ENCODE peak calls at places on chromosomes 13 and 19, in eight cellular contexts. One of them, this sample, is unnamed.

GRCh38 chr19:11279505-11280236 is 16.3 kb upstream of the TSPAN16 start:
- DNase-seq in neural crest cell: no peak
- DNase-seq in psoas muscle: no peak
- DNase-seq in neural progenitor cell: no peak
- DNase-seq in ascending aorta: no peak
- DNase-seq in transverse colon: no peak
- DNase-seq in chondrocyte: no peak
- DNase-seq in breast epithelium: no peak
- DNase-seq in this sample: no peak

GRCh38 chr13:51469790-51470189 is 17.0 kb upstream of the INTS6 start:
- DNase-seq in neural crest cell: no peak
- DNase-seq in psoas muscle: no peak
- DNase-seq in neural progenitor cell: no peak
- DNase-seq in ascending aorta: no peak
- DNase-seq in transverse colon: no peak
- DNase-seq in chondrocyte: no peak
- DNase-seq in breast epithelium: no peak
- DNase-seq in this sample: no peak

GRCh38 chr19:51754106-51754505 is 2.4 kb upstream of the FPR1 start:
- DNase-seq in neural crest cell: no peak
- DNase-seq in psoas muscle: no peak
- DNase-seq in neural progenitor cell: no peak
- DNase-seq in ascending aorta: peak
- DNase-seq in transverse colon: no peak
- DNase-seq in chondrocyte: no peak
- DNase-seq in breast epithelium: no peak
- DNase-seq in this sample: no peak

GRCh38 chr13:30112602-30113435 is 194.5 kb downstream of the KATNAL1 start:
- DNase-seq in neural crest cell: peak
- DNase-seq in psoas muscle: peak
- DNase-seq in neural progenitor cell: peak
- DNase-seq in ascending aorta: peak
- DNase-seq in transverse colon: peak
- DNase-seq in chondrocyte: no peak
- DNase-seq in breast epithelium: peak
- DNase-seq in this sample: peak

GRCh38 chr13:33868343-33868994 is 50.5 kb downstream of the RFC3 start:
- DNase-seq in neural crest cell: no peak
- DNase-seq in psoas muscle: no peak
- DNase-seq in neural progenitor cell: no peak
- DNase-seq in ascending aorta: no peak
- DNase-seq in transverse colon: no peak
- DNase-seq in chondrocyte: no peak
- DNase-seq in breast epithelium: no peak
- DNase-seq in this sample: no peak

GRCh38 chr13:46553886-46554855 is 1.2 kb downstream of the LRCH1 start:
- DNase-seq in neural crest cell: peak
- DNase-seq in psoas muscle: peak
- DNase-seq in neural progenitor cell: peak
- DNase-seq in ascending aorta: peak
- DNase-seq in transverse colon: peak
- DNase-seq in chondrocyte: peak
- DNase-seq in breast epithelium: peak
- DNase-seq in this sample: peak

GRCh38 chr13:45108716-45109706 is 11.3 kb upstream of the GTF2F2 start:
- DNase-seq in neural crest cell: no peak
- DNase-seq in psoas muscle: no peak
- DNase-seq in neural progenitor cell: no peak
- DNase-seq in ascending aorta: no peak
- DNase-seq in transverse colon: peak
- DNase-seq in chondrocyte: no peak
- DNase-seq in breast epithelium: no peak
- DNase-seq in this sample: no peak

GRCh38 chr19:48520134-48520533 is 8.5 kb upstream of the LMTK3 start:
- DNase-seq in neural crest cell: no peak
- DNase-seq in psoas muscle: no peak
- DNase-seq in neural progenitor cell: no peak
- DNase-seq in ascending aorta: no peak
- DNase-seq in transverse colon: no peak
- DNase-seq in chondrocyte: no peak
- DNase-seq in breast epithelium: no peak
- DNase-seq in this sample: no peak

GRCh38 chr13:36919206-36919832 is 719 bp downstream of the SMAD9 start:
- DNase-seq in neural crest cell: peak
- DNase-seq in psoas muscle: no peak
- DNase-seq in neural progenitor cell: peak
- DNase-seq in ascending aorta: peak
- DNase-seq in transverse colon: peak
- DNase-seq in chondrocyte: no peak
- DNase-seq in breast epithelium: no peak
- DNase-seq in this sample: peak

GRCh38 chr19:46723023-46723461 is 6.1 kb upstream of the PRKD2 start:
- DNase-seq in neural crest cell: no peak
- DNase-seq in psoas muscle: no peak
- DNase-seq in neural progenitor cell: no peak
- DNase-seq in ascending aorta: no peak
- DNase-seq in transverse colon: no peak
- DNase-seq in chondrocyte: peak
- DNase-seq in breast epithelium: no peak
- DNase-seq in this sample: no peak

GRCh38 chr13:50208826-50209335 is 193.6 kb downstream of the KCNRG start:
- DNase-seq in neural crest cell: peak
- DNase-seq in psoas muscle: peak
- DNase-seq in neural progenitor cell: peak
- DNase-seq in ascending aorta: no peak
- DNase-seq in transverse colon: peak
- DNase-seq in chondrocyte: no peak
- DNase-seq in breast epithelium: peak
- DNase-seq in this sample: no peak

GRCh38 chr13:26941345-26942174 is 181.0 kb upstream of the GPR12 start:
- DNase-seq in neural crest cell: no peak
- DNase-seq in psoas muscle: no peak
- DNase-seq in neural progenitor cell: no peak
- DNase-seq in ascending aorta: peak
- DNase-seq in transverse colon: no peak
- DNase-seq in chondrocyte: no peak
- DNase-seq in breast epithelium: no peak
- DNase-seq in this sample: no peak

GRCh38 chr19:31127132-31127967 is 221.9 kb downstream of the TSHZ3 start:
- DNase-seq in neural crest cell: no peak
- DNase-seq in psoas muscle: no peak
- DNase-seq in neural progenitor cell: no peak
- DNase-seq in ascending aorta: peak
- DNase-seq in transverse colon: peak
- DNase-seq in chondrocyte: peak
- DNase-seq in breast epithelium: no peak
- DNase-seq in this sample: no peak

GRCh38 chr19:19094513-19094912 is 30.7 kb downstream of the SLC25A42 start:
- DNase-seq in neural crest cell: no peak
- DNase-seq in psoas muscle: no peak
- DNase-seq in neural progenitor cell: no peak
- DNase-seq in ascending aorta: no peak
- DNase-seq in transverse colon: no peak
- DNase-seq in chondrocyte: no peak
- DNase-seq in breast epithelium: no peak
- DNase-seq in this sample: no peak

DNA sequence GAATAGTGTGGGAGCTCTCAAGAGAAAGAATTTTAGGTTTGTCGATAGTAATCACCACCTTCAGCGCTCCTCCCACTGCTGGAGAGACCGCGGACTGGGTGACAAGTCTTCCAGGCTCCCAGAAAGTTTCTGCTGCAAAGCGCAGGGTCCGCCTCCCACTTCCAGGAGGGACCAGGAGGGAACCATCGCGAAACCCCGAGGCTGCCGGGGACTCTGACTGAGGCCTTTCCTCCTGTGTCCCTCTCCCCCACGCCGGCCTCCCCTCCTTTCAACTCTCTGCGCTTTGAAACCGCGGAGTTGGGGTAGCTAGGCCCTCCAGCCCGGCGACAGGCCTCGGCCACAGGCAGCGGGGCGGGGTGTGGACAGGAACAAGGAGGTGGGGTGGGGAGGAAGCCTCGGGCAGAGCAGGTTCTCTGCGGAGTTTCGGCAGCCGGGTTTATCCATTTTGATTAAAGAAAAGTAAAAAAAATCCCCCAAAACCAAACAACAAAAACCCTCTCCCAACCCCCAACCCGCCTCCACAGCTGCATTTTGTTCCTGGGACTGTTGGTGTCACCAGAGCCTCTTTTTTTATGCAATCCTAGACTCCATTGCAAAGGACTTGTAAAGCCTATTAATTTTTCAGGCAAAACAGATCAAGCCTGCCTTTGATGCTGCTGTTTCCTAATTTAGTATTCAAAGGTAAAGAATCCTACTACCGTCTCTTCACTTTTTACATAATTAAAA is 157.2 kb downstream of the TM9SF2 start:
- DNase-seq in neural crest cell: peak
- DNase-seq in psoas muscle: peak
- DNase-seq in neural progenitor cell: peak
- DNase-seq in ascending aorta: peak
- DNase-seq in transverse colon: peak
- DNase-seq in chondrocyte: no peak
- DNase-seq in breast epithelium: peak
- DNase-seq in this sample: peak
- TF ChIP-seq CTCF in neural crest cell: peak
- TF ChIP-seq CTCF in psoas muscle: peak
- TF ChIP-seq CTCF in neural progenitor cell: peak
- TF ChIP-seq CTCF in ascending aorta: peak
- TF ChIP-seq CTCF in transverse colon: peak
- TF ChIP-seq CTCF in chondrocyte: peak
- TF ChIP-seq CTCF in breast epithelium: no peak
- TF ChIP-seq CTCF in this sample: peak

DNA sequence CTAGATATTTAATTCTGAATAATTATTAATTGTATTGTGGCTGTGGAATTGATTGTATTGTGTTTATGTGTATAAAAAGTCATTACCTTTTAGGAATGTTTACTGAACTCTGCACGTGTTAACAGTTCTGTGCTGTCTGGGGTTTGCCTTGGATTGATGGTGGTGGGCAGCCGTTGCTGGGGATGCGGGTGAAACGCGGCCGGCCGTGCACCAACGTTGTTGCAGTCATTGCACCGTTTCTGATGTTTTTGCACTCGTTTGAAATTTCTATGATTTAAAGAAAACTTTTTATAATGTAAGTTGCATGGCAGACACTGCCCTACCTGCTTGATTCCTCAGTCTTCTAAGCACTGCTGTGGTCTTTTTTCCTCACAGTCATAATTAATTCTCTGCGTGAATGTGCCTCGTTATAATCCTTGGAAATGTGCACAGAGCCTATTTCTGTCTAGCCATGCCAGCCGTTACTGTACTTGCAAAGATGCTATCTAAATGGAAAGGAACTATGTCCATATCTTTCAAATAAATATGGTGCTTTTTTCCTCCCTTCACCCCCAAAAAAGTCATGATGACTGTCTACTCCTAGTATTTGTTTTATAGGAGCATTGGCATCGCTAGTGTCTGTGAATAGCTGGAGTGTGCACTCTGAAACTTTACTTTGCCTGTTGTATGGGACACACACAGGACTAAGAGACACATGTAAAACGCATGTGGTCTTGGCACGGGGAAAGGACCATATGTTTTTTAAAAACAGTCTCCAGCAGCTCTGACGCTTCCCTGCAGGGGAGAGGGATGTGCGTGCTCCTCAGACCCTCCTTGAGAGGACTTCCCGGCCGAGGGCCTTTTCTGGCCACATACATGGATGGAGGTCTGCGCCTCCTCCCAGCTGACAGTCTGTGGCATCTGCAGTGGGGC is 40.7 kb upstream of the MCF2L start:
- DNase-seq in neural crest cell: no peak
- DNase-seq in psoas muscle: no peak
- DNase-seq in neural progenitor cell: no peak
- DNase-seq in ascending aorta: no peak
- DNase-seq in transverse colon: no peak
- DNase-seq in chondrocyte: no peak
- DNase-seq in breast epithelium: no peak
- DNase-seq in this sample: no peak
- TF ChIP-seq CTCF in neural crest cell: no peak
- TF ChIP-seq CTCF in psoas muscle: no peak
- TF ChIP-seq CTCF in neural progenitor cell: no peak
- TF ChIP-seq CTCF in ascending aorta: no peak
- TF ChIP-seq CTCF in transverse colon: no peak
- TF ChIP-seq CTCF in chondrocyte: no peak
- TF ChIP-seq CTCF in breast epithelium: no peak
- TF ChIP-seq CTCF in this sample: no peak

GRCh38 chr13:28273919-28274318 is 135.6 kb downstream of the PAN3 start:
- DNase-seq in neural crest cell: no peak
- DNase-seq in psoas muscle: no peak
- DNase-seq in neural progenitor cell: peak
- DNase-seq in ascending aorta: no peak
- DNase-seq in transverse colon: no peak
- DNase-seq in chondrocyte: no peak
- DNase-seq in breast epithelium: no peak
- DNase-seq in this sample: no peak
- TF ChIP-seq CTCF in neural crest cell: no peak
- TF ChIP-seq CTCF in psoas muscle: no peak
- TF ChIP-seq CTCF in neural progenitor cell: peak
- TF ChIP-seq CTCF in ascending aorta: no peak
- TF ChIP-seq CTCF in transverse colon: no peak
- TF ChIP-seq CTCF in chondrocyte: peak
- TF ChIP-seq CTCF in breast epithelium: no peak
- TF ChIP-seq CTCF in this sample: no peak

GRCh38 chr13:104769520-104769919 is 1703.3 kb upstream of the SLC10A2 start:
- DNase-seq in neural crest cell: no peak
- DNase-seq in psoas muscle: no peak
- DNase-seq in neural progenitor cell: no peak
- DNase-seq in ascending aorta: no peak
- DNase-seq in transverse colon: no peak
- DNase-seq in chondrocyte: no peak
- DNase-seq in breast epithelium: no peak
- DNase-seq in this sample: no peak

GRCh38 chr13:104779311-104779710 is 1713.1 kb upstream of the SLC10A2 start:
- DNase-seq in neural crest cell: no peak
- DNase-seq in psoas muscle: no peak
- DNase-seq in neural progenitor cell: peak
- DNase-seq in ascending aorta: no peak
- DNase-seq in transverse colon: no peak
- DNase-seq in chondrocyte: no peak
- DNase-seq in breast epithelium: no peak
- DNase-seq in this sample: no peak

GRCh38 chr13:104773775-104774174 is 1707.6 kb upstream of the SLC10A2 start:
- DNase-seq in neural crest cell: no peak
- DNase-seq in psoas muscle: no peak
- DNase-seq in neural progenitor cell: peak
- DNase-seq in ascending aorta: no peak
- DNase-seq in transverse colon: no peak
- DNase-seq in chondrocyte: no peak
- DNase-seq in breast epithelium: no peak
- DNase-seq in this sample: no peak
- TF ChIP-seq CTCF in neural crest cell: peak
- TF ChIP-seq CTCF in psoas muscle: peak
- TF ChIP-seq CTCF in neural progenitor cell: peak
- TF ChIP-seq CTCF in ascending aorta: peak
- TF ChIP-seq CTCF in transverse colon: peak
- TF ChIP-seq CTCF in chondrocyte: peak
- TF ChIP-seq CTCF in breast epithelium: no peak
- TF ChIP-seq CTCF in this sample: peak

GRCh38 chr13:25232937-25233515 is 54.3 kb downstream of the MTMR6 start:
- DNase-seq in neural crest cell: no peak
- DNase-seq in psoas muscle: no peak
- DNase-seq in neural progenitor cell: peak
- DNase-seq in ascending aorta: no peak
- DNase-seq in transverse colon: no peak
- DNase-seq in chondrocyte: no peak
- DNase-seq in breast epithelium: no peak
- DNase-seq in this sample: no peak
- TF ChIP-seq CTCF in neural crest cell: peak
- TF ChIP-seq CTCF in psoas muscle: peak
- TF ChIP-seq CTCF in neural progenitor cell: peak
- TF ChIP-seq CTCF in ascending aorta: peak
- TF ChIP-seq CTCF in transverse colon: peak
- TF ChIP-seq CTCF in chondrocyte: peak
- TF ChIP-seq CTCF in breast epithelium: no peak
- TF ChIP-seq CTCF in this sample: peak

This sample was measured in progenitor cell of endocrine pancreas.